ENCODE peak calls at places on chromosomes 4 and X, in seven cellular contexts. I is body of pancreas, Y is kidney epithelial cell, T is heart left ventricle, J is left ventricle myocardium inferior, G is heart right ventricle, Q is PC-3. R is an unnamed sample.

GRCh38 chr4:140861359-140862181 is 105.4 kb upstream of the TBC1D9 start:
- DNase-seq in I (peak), Y (peak), T (peak), J (no peak), G (peak), Q (peak), R (peak)

GRCh38 chr4:8419222-8420041 is 21.1 kb downstream of the ACOX3 start:
- DNase-seq in I (no peak), Y (no peak), T (no peak), J (no peak), G (no peak), Q (no peak), R (no peak)

GRCh38 chrX:9163153-9163790 is 129.3 kb upstream of the FAM9B start:
- DNase-seq in I (no peak), Y (no peak), T (no peak), J (no peak), G (no peak), Q (peak), R (no peak)

GRCh38 chrX:21943460-21944135 is 3.1 kb downstream of the SMS start:
- DNase-seq in I (no peak), Y (peak), T (no peak), J (no peak), G (no peak), Q (peak), R (no peak)

GRCh38 chr4:175413561-175413960 is 398.5 kb downstream of the GPM6A start:
- DNase-seq in I (no peak), Y (peak), T (no peak), J (no peak), G (no peak), Q (no peak), R (no peak)

GRCh38 chr4:10655968-10656367 is 28.6 kb downstream of the CLNK start:
- DNase-seq in I (no peak), Y (no peak), T (no peak), J (no peak), G (no peak), Q (peak), R (no peak)

GRCh38 chrX:6226646-6227444 is 1.8 kb downstream of the NLGN4X start:
- DNase-seq in I (no peak), Y (no peak), T (no peak), J (peak), G (no peak), Q (no peak), R (no peak)

GRCh38 chrX:86887341-86887740 is 630.3 kb upstream of the KLHL4 start:
- DNase-seq in I (no peak), Y (no peak), T (no peak), J (no peak), G (no peak), Q (no peak), R (peak)

GRCh38 chr4:6288342-6288741 is 18.7 kb downstream of the WFS1 start:
- DNase-seq in I (no peak), Y (no peak), T (no peak), J (no peak), G (no peak), Q (no peak), R (no peak)

GRCh38 chr4:102640669-102641068 is 120.1 kb downstream of the MANBA start:
- DNase-seq in I (no peak), Y (no peak), T (no peak), J (no peak), G (no peak), Q (peak), R (no peak)

GRCh38 chr4:22679518-22679897 is 13.2 kb upstream of the GBA3 start:
- DNase-seq in I (no peak), Y (no peak), T (no peak), J (no peak), G (no peak), Q (no peak), R (no peak)

GRCh38 chrX:8914636-8915035 is 113.5 kb upstream of the FAM9A start:
- DNase-seq in I (no peak), Y (no peak), T (no peak), J (no peak), G (no peak), Q (no peak), R (no peak)

GRCh38 chr4:112589207-112589606 is 47.5 kb downstream of the ZGRF1 start:
- DNase-seq in I (no peak), Y (no peak), T (no peak), J (no peak), G (no peak), Q (no peak), R (no peak)

GRCh38 chr4:177185579-177185978 is 124.1 kb upstream of the NEIL3 start:
- DNase-seq in I (no peak), Y (no peak), T (no peak), J (no peak), G (no peak), Q (no peak), R (no peak)

GRCh38 chr4:47386146-47386545 is 77.4 kb downstream of the COMMD8 start:
- DNase-seq in I (no peak), Y (no peak), T (no peak), J (no peak), G (no peak), Q (no peak), R (no peak)

GRCh38 chr4:109506890-109507289 is 53.2 kb upstream of the MCUB start:
- DNase-seq in I (no peak), Y (no peak), T (no peak), J (no peak), G (no peak), Q (peak), R (no peak)

GRCh38 chr4:87026795-87027495 is 92.1 kb downstream of the AFF1 start:
- DNase-seq in I (no peak), Y (no peak), T (no peak), J (no peak), G (no peak), Q (no peak), R (no peak)

GRCh38 chr4:67776746-67777145 is 22.6 kb upstream of the GNRHR start:
- DNase-seq in I (no peak), Y (no peak), T (no peak), J (no peak), G (no peak), Q (no peak), R (no peak)

GRCh38 chr4:81136161-81136910 is 78.7 kb downstream of the PRKG2 start:
- DNase-seq in I (peak), Y (no peak), T (no peak), J (no peak), G (no peak), Q (peak), R (no peak)

GRCh38 chrX:128975716-128976115 is 547.6 kb downstream of the SMARCA1 start:
- DNase-seq in I (peak), Y (no peak), T (no peak), J (no peak), G (no peak), Q (peak), R (no peak)

GRCh38 chrX:39152106-39152649 is 350.9 kb downstream of the MID1IP1 start:
- DNase-seq in I (peak), Y (no peak), T (no peak), J (peak), G (peak), Q (peak), R (no peak)

GRCh38 chr4:65671402-65671801 is 1.1 kb upstream of the EPHA5 start:
- DNase-seq in I (no peak), Y (no peak), T (no peak), J (no peak), G (no peak), Q (peak), R (no peak)
- H3K4me3 ChIP-seq in I (no peak), Y (no peak), T (no peak), J (no peak), G (no peak), Q (peak), R (no peak)

GRCh38 chr4:125243835-125244397 is 70.8 kb upstream of the FAT4 start:
- DNase-seq in I (no peak), Y (no peak), T (no peak), J (no peak), G (no peak), Q (peak), R (no peak)

GRCh38 chr4:125244848-125245450 is 69.8 kb upstream of the FAT4 start:
- DNase-seq in I (no peak), Y (no peak), T (no peak), J (no peak), G (no peak), Q (peak), R (no peak)
- TF ChIP-seq CTCF in I (peak), Y (peak), T (no peak), J (peak), G (peak), Q (peak), R (peak)

GRCh38 chrX:104565791-104566687 is at the start of gene IL1RAPL2:
- DNase-seq in I (peak), Y (no peak), T (no peak), J (no peak), G (peak), Q (peak), R (no peak)
- H3K4me3 ChIP-seq in I (no peak), Y (no peak), T (peak), J (peak), G (peak), Q (peak), R (no peak)

DNA sequence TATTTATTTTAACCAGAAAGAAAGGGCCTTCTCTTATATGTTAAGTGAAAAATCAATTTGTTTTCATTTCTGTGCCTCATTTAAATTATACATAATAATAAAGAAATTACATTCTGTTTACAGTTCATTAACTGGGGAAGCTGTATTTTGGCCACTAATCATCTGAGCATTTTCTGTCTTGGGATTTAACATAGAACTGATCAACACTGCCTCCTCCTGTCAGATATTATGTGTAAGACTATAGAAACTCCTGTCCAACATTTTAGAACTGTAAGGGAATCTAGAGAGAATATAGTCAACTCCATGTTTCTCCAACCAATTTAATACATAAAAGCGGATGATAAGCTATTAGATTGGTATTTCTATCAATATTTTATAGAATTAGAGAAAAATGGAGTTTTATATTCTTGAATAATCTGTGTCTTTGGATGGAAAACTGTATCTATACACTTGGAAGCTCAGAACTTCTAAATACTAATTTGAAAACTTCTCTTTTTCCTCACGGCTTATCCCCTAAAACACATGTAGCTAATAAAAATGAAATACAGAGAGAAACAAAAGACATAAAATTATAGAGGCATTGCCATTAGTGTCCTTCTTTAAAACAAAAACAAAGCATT is 33.0 kb downstream of the ENPEP start:
- DNase-seq in I (no peak), Y (no peak), T (no peak), J (no peak), G (no peak), Q (peak), R (no peak)
- TF ChIP-seq CTCF in I (no peak), Y (peak), T (no peak), J (peak), G (peak), Q (peak), R (peak)

DNA sequence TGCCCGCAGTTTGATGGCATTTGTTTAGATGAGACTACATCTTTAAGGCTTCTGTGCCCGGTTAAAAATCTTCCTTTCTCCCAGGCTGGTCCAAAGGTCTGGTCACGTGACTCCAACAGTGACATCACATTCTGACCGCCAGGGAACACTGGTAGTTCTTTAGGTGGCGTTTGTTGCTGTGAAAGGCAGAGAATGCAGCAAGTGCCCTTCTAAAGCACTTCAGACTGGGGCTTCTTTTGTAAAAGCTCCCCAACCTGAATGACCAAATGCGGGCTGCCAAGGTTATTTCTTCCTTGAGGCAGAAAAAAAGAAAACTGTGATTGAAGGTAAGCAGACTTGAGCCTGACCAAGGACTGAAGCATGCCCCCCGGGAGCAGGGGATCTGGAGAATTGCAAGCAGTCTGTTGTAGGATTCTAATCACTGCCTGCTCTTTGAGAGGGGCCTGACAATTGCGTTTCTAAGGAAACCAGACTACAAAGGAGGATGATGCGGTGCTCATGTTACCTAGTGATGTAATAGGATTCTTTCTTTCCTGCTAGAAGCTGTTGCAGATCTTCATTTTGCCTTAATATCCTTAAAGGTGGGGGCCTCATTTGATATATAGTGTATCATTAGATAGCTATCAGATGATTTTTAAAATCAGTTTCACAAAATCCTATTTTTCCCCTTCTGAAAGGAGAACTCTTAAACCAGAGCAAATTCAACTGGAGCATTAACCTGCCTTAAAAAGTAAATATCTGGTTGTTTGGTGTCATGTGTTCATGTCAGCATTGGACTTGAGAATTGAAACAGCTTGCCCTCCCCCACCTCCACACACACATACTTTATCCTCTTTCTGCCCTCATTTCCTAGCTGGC is 133.1 kb downstream of the AKAP4 start:
- DNase-seq in I (peak), Y (no peak), T (no peak), J (no peak), G (no peak), Q (no peak), R (no peak)
- H3K4me3 ChIP-seq in I (no peak), Y (peak), T (no peak), J (no peak), G (no peak), Q (no peak), R (no peak)

GRCh38 chr4:75432683-75433082 is 81.5 kb downstream of the RCHY1 start:
- DNase-seq in I (no peak), Y (no peak), T (no peak), J (no peak), G (no peak), Q (peak), R (no peak)
- TF ChIP-seq CTCF in I (no peak), Y (peak), T (no peak), J (peak), G (no peak), Q (peak), R (peak)

GRCh38 chr4:169231647-169232262 is 39.0 kb downstream of the SH3RF1 start:
- DNase-seq in I (no peak), Y (no peak), T (no peak), J (no peak), G (no peak), Q (peak), R (no peak)

GRCh38 chr4:169228076-169228475 is 42.7 kb downstream of the SH3RF1 start:
- DNase-seq in I (no peak), Y (no peak), T (no peak), J (no peak), G (no peak), Q (no peak), R (no peak)

GRCh38 chr4:169226565-169226964 is 44.2 kb downstream of the SH3RF1 start:
- DNase-seq in I (no peak), Y (no peak), T (no peak), J (no peak), G (no peak), Q (no peak), R (no peak)

GRCh38 chr4:169225812-169226211 is 44.9 kb downstream of the SH3RF1 start:
- DNase-seq in I (no peak), Y (no peak), T (no peak), J (no peak), G (no peak), Q (peak), R (no peak)

GRCh38 chr4:169229571-169230028 is 41.2 kb downstream of the SH3RF1 start:
- DNase-seq in I (no peak), Y (no peak), T (peak), J (no peak), G (no peak), Q (peak), R (no peak)
- H3K4me3 ChIP-seq in I (no peak), Y (no peak), T (no peak), J (no peak), G (no peak), Q (no peak), R (no peak)

GRCh38 chr4:25767877-25768475 is 94.8 kb downstream of the SEL1L3 start:
- DNase-seq in I (peak), Y (peak), T (peak), J (peak), G (peak), Q (peak), R (peak)
- TF ChIP-seq CTCF in I (peak), Y (peak), T (peak), J (peak), G (peak), Q (peak), R (peak)

DNA sequence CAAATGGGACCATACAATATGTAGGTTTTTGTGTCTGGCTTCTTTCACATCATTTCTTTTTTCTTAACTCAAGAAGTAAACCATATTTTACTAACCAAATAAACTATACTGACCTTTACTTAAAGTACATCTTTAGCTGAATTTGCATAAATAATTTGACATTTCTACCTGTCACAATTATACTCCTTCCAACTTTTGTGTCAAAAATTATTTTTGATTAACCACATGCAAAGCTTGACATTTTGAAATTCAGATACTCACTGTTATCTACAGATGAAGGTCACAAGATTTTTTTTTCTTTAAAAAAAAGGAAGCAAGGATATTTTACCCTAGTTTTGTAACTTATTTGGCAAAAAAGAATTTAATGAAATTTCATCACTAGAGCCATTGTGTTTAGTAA is 12.0 kb upstream of the RAB9A start:
- DNase-seq in I (no peak), Y (no peak), T (no peak), J (no peak), G (no peak), Q (no peak), R (no peak)
- H3K4me3 ChIP-seq in I (no peak), Y (no peak), T (no peak), J (no peak), G (no peak), Q (no peak), R (no peak)

DNA sequence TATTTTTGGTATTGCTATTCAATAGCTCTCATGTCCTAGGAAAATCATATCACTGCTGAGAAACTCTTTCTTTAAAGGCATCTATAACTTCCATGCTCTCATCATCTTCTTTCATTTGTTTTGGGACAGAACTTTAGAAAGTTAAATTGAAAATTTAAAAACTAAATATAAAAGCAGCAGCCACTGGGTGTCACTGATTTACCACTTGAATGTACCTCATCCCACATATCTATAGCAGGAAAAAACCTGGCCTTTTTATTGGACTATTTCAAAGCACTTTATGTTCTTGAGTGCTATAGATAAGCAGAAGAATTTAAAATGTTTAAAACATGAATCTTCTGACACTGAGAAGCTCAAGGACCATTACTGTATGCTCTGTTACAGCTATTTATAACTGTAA is 165.3 kb upstream of the TTC29 start:
- DNase-seq in I (no peak), Y (no peak), T (no peak), J (no peak), G (no peak), Q (peak), R (peak)
- TF ChIP-seq CTCF in I (no peak), Y (peak), T (no peak), J (peak), G (peak), Q (peak), R (peak)

R was measured in LNCaP clone FGC.